ENCODE peak calls at places on chromosome 20, in ten cellular contexts. One of them, this sample, is unnamed.

GRCh38 chr20:32965581-32966373 is 38.5 kb downstream of the SUN5 start:
- DNase-seq in stimulated activated CD4-positive, alpha-beta T cell treated with anti-CD3 and anti-CD28 coated beads, Interleukin-2, amount 100 ng/mL, for 48 hours: no peak
- DNase-seq in neuronal stem cell: no peak
- DNase-seq in lung microvascular endothelial cell: no peak
- DNase-seq in NCI-H2081: no peak
- DNase-seq in left kidney: no peak
- DNase-seq in stromal cell of bone marrow: no peak
- DNase-seq in Peyer's patch: peak; percentile 48
- DNase-seq in ELF-1: no peak
- DNase-seq in NCI-H1092 treated with DMSO at 0.1 percent for 48 hours: no peak
- DNase-seq in this sample: peak; percentile 1

GRCh38 chr20:59084041-59084841 is 41.7 kb upstream of the PRELID3B start:
- DNase-seq in stimulated activated CD4-positive, alpha-beta T cell treated with anti-CD3 and anti-CD28 coated beads, Interleukin-2, amount 100 ng/mL, for 48 hours: no peak
- DNase-seq in neuronal stem cell: no peak
- DNase-seq in lung microvascular endothelial cell: peak; percentile 36
- DNase-seq in NCI-H2081: peak; percentile 54
- DNase-seq in left kidney: no peak
- DNase-seq in stromal cell of bone marrow: no peak
- DNase-seq in Peyer's patch: no peak
- DNase-seq in ELF-1: no peak
- DNase-seq in NCI-H1092 treated with DMSO at 0.1 percent for 48 hours: peak; percentile 38
- DNase-seq in this sample: no peak

GRCh38 chr20:11540558-11540957 is 377.1 kb upstream of the BTBD3 start:
- DNase-seq in stimulated activated CD4-positive, alpha-beta T cell treated with anti-CD3 and anti-CD28 coated beads, Interleukin-2, amount 100 ng/mL, for 48 hours: no peak
- DNase-seq in neuronal stem cell: no peak
- DNase-seq in lung microvascular endothelial cell: no peak
- DNase-seq in NCI-H2081: no peak
- DNase-seq in left kidney: no peak
- DNase-seq in stromal cell of bone marrow: no peak
- DNase-seq in Peyer's patch: no peak
- DNase-seq in ELF-1: peak; percentile 24
- DNase-seq in NCI-H1092 treated with DMSO at 0.1 percent for 48 hours: no peak
- DNase-seq in this sample: no peak

GRCh38 chr20:43442310-43442880 is 15.3 kb upstream of the SRSF6 start:
- DNase-seq in stimulated activated CD4-positive, alpha-beta T cell treated with anti-CD3 and anti-CD28 coated beads, Interleukin-2, amount 100 ng/mL, for 48 hours: no peak
- DNase-seq in neuronal stem cell: no peak
- DNase-seq in lung microvascular endothelial cell: no peak
- DNase-seq in NCI-H2081: no peak
- DNase-seq in left kidney: peak; percentile 54
- DNase-seq in stromal cell of bone marrow: no peak
- DNase-seq in Peyer's patch: no peak
- DNase-seq in ELF-1: peak; percentile 70
- DNase-seq in NCI-H1092 treated with DMSO at 0.1 percent for 48 hours: no peak
- DNase-seq in this sample: no peak

GRCh38 chr20:53550590-53551187 is 43.0 kb downstream of the ZNF217 start:
- DNase-seq in stimulated activated CD4-positive, alpha-beta T cell treated with anti-CD3 and anti-CD28 coated beads, Interleukin-2, amount 100 ng/mL, for 48 hours: no peak
- DNase-seq in neuronal stem cell: no peak
- DNase-seq in lung microvascular endothelial cell: peak; percentile 41
- DNase-seq in NCI-H2081: no peak
- DNase-seq in left kidney: no peak
- DNase-seq in stromal cell of bone marrow: no peak
- DNase-seq in Peyer's patch: no peak
- DNase-seq in ELF-1: no peak
- DNase-seq in NCI-H1092 treated with DMSO at 0.1 percent for 48 hours: no peak
- DNase-seq in this sample: no peak

GRCh38 chr20:14062171-14062570 is 66.9 kb downstream of the MACROD2 start:
- DNase-seq in stimulated activated CD4-positive, alpha-beta T cell treated with anti-CD3 and anti-CD28 coated beads, Interleukin-2, amount 100 ng/mL, for 48 hours: no peak
- DNase-seq in neuronal stem cell: no peak
- DNase-seq in lung microvascular endothelial cell: no peak
- DNase-seq in NCI-H2081: no peak
- DNase-seq in left kidney: no peak
- DNase-seq in stromal cell of bone marrow: no peak
- DNase-seq in Peyer's patch: no peak
- DNase-seq in ELF-1: no peak
- DNase-seq in NCI-H1092 treated with DMSO at 0.1 percent for 48 hours: no peak
- DNase-seq in this sample: no peak

GRCh38 chr20:53081916-53082863 is 110.0 kb downstream of the TSHZ2 start:
- DNase-seq in stimulated activated CD4-positive, alpha-beta T cell treated with anti-CD3 and anti-CD28 coated beads, Interleukin-2, amount 100 ng/mL, for 48 hours: no peak
- DNase-seq in neuronal stem cell: no peak
- DNase-seq in lung microvascular endothelial cell: no peak
- DNase-seq in NCI-H2081: no peak
- DNase-seq in left kidney: peak; percentile 45
- DNase-seq in stromal cell of bone marrow: no peak
- DNase-seq in Peyer's patch: no peak
- DNase-seq in ELF-1: no peak
- DNase-seq in NCI-H1092 treated with DMSO at 0.1 percent for 48 hours: no peak
- DNase-seq in this sample: no peak

GRCh38 chr20:46621492-46621891 is 29.8 kb downstream of the SLC13A3 start:
- DNase-seq in stimulated activated CD4-positive, alpha-beta T cell treated with anti-CD3 and anti-CD28 coated beads, Interleukin-2, amount 100 ng/mL, for 48 hours: no peak
- DNase-seq in neuronal stem cell: no peak
- DNase-seq in lung microvascular endothelial cell: no peak
- DNase-seq in NCI-H2081: no peak
- DNase-seq in left kidney: no peak
- DNase-seq in stromal cell of bone marrow: peak; percentile 65
- DNase-seq in Peyer's patch: no peak
- DNase-seq in ELF-1: no peak
- DNase-seq in NCI-H1092 treated with DMSO at 0.1 percent for 48 hours: no peak
- DNase-seq in this sample: no peak

GRCh38 chr20:41167481-41168253 is 30.3 kb downstream of the PLCG1 start:
- DNase-seq in stimulated activated CD4-positive, alpha-beta T cell treated with anti-CD3 and anti-CD28 coated beads, Interleukin-2, amount 100 ng/mL, for 48 hours: no peak
- DNase-seq in neuronal stem cell: no peak
- DNase-seq in lung microvascular endothelial cell: no peak
- DNase-seq in NCI-H2081: no peak
- DNase-seq in left kidney: no peak
- DNase-seq in stromal cell of bone marrow: no peak
- DNase-seq in Peyer's patch: peak; percentile 42
- DNase-seq in ELF-1: no peak
- DNase-seq in NCI-H1092 treated with DMSO at 0.1 percent for 48 hours: no peak
- DNase-seq in this sample: no peak

GRCh38 chr20:2865630-2866029 is 7.7 kb upstream of the PTPRA start:
- DNase-seq in stimulated activated CD4-positive, alpha-beta T cell treated with anti-CD3 and anti-CD28 coated beads, Interleukin-2, amount 100 ng/mL, for 48 hours: no peak
- DNase-seq in neuronal stem cell: no peak
- DNase-seq in lung microvascular endothelial cell: no peak
- DNase-seq in NCI-H2081: no peak
- DNase-seq in left kidney: no peak
- DNase-seq in stromal cell of bone marrow: no peak
- DNase-seq in Peyer's patch: no peak
- DNase-seq in ELF-1: peak; percentile 25
- DNase-seq in NCI-H1092 treated with DMSO at 0.1 percent for 48 hours: no peak
- DNase-seq in this sample: no peak

GRCh38 chr20:62301773-62302340 is 940 bp upstream of the ADRM1 start:
- DNase-seq in stimulated activated CD4-positive, alpha-beta T cell treated with anti-CD3 and anti-CD28 coated beads, Interleukin-2, amount 100 ng/mL, for 48 hours: peak; percentile 83
- DNase-seq in neuronal stem cell: peak; percentile 88
- DNase-seq in lung microvascular endothelial cell: peak; percentile 96
- DNase-seq in NCI-H2081: peak; percentile 90
- DNase-seq in left kidney: peak; percentile 97
- DNase-seq in stromal cell of bone marrow: peak; percentile 91
- DNase-seq in Peyer's patch: peak; percentile 97
- DNase-seq in ELF-1: peak; percentile 97
- DNase-seq in NCI-H1092 treated with DMSO at 0.1 percent for 48 hours: peak; percentile 87
- DNase-seq in this sample: peak; percentile 81

This sample was measured in neural crest cell.